ENCODE peak calls at places on chromosomes 11 and 22, in five cellular contexts. I is stimulated activated naive B cell treated with anti-CD40 and anti-IgM and Interleukin-4, amounts not matched to agents 10 μg/mL and 1 μg/mL and 100 μg/mL, for 72 hours; U is stimulated activated CD8-positive, alpha-beta memory T cell treated with anti-CD3 and anti-CD28 coated beads, Interleukin-2, amount 100 ng/mL, for 1 hour; P is fibroblast of the conjunctiva; N is Panc1. O is an unnamed sample.

GRCh38 chr22:20559174-20559760 is 51.9 kb downstream of the MED15 start:
- DNase-seq in I (no peak), U (no peak), P (no peak), N (no peak), O (no peak)

GRCh38 chr11:86938900-86939880 is 16.0 kb downstream of the FZD4 start:
- DNase-seq in N (peak; percentile 57), U (no peak), P (no peak), I (no peak), O (no peak)

GRCh38 chr11:95487391-95487790 is 256.4 kb upstream of the SESN3 start:
- DNase-seq in U (no peak), N (no peak), P (no peak), I (peak; percentile 60), O (no peak)

GRCh38 chr22:30892286-30892685 is 76.3 kb downstream of the MORC2 start:
- DNase-seq in U (no peak), N (no peak), I (no peak), P (no peak), O (no peak)

GRCh38 chr11:65503606-65503922 is 4.7 kb downstream of the MALAT1 start:
- DNase-seq in I (no peak), P (no peak), N (peak; percentile 50), U (no peak), O (no peak)

GRCh38 chr11:76197941-76198640 is 8.2 kb downstream of the WNT11 start:
- DNase-seq in U (no peak), N (no peak), P (no peak), I (no peak), O (no peak)

GRCh38 chr22:30591191-30591587 is 521 bp downstream of the PES1 start:
- DNase-seq in P (no peak), N (no peak), I (no peak), U (no peak), O (no peak)

GRCh38 chr11:72890881-72891280 is 76.7 kb downstream of the ATG16L2 start:
- DNase-seq in P (no peak), U (no peak), N (no peak), I (no peak), O (no peak)

GRCh38 chr11:69385832-69386415 is 92.0 kb downstream of the MYEOV start:
- DNase-seq in U (no peak), N (no peak), P (no peak), I (no peak), O (no peak)

GRCh38 chr22:40334060-40334459 is 12.2 kb upstream of the ADSL start:
- DNase-seq in P (no peak), N (no peak), I (no peak), U (no peak), O (no peak)

GRCh38 chr11:109859325-109859724 is 233.9 kb upstream of the ZC3H12C start:
- DNase-seq in N (no peak), U (no peak), I (no peak), P (no peak), O (no peak)

GRCh38 chr11:45424781-45425180 is 138.6 kb upstream of the SYT13 start:
- DNase-seq in P (no peak), I (no peak), N (no peak), U (no peak), O (no peak)

GRCh38 chr11:576791-577610 is 731 bp downstream of the PHRF1 start:
- DNase-seq in N (no peak), I (no peak), U (no peak), P (no peak), O (no peak)

GRCh38 chr22:24983151-24983550 is 30.6 kb downstream of the KIAA1671 start:
- DNase-seq in N (no peak), P (no peak), U (no peak), I (no peak), O (no peak)

GRCh38 chr22:50356186-50356585 is 13.1 kb downstream of the PPP6R2 start:
- DNase-seq in N (no peak), P (no peak), U (no peak), I (no peak), O (no peak)

GRCh38 chr11:1928891-1929541 is 9.5 kb downstream of the TNNT3 start:
- DNase-seq in U (no peak), I (no peak), P (no peak), N (no peak), O (no peak)

GRCh38 chr11:66012946-66013761 is 1.3 kb downstream of the CST6 start:
- DNase-seq in N (no peak), P (no peak), U (no peak), I (no peak), O (no peak)

GRCh38 chr22:23471698-23472097 is 108.4 kb downstream of the IGLL1 start:
- DNase-seq in N (no peak), U (no peak), I (no peak), P (no peak), O (no peak)

GRCh38 chr11:112730591-112730990 is 230.6 kb upstream of the NCAM1 start:
- DNase-seq in N (no peak), U (no peak), P (no peak), I (no peak), O (no peak)